ENCODE peak calls at places on chromosomes 4 and X, in five cellular contexts. W is left lung; P is tibial artery; C is activated CD4-positive, CD25-positive, alpha-beta regulatory T cell; M is lung. S is an unnamed sample.

GRCh38 chr4:20493761-20494353 is 206.4 kb upstream of the PACRGL start:
- DNase-seq in W (no peak), P (no peak), C (no peak), M (no peak), S (no peak)

GRCh38 chr4:128827280-128827679 is 17.8 kb downstream of the JADE1 start:
- DNase-seq in W (no peak), P (no peak), C (no peak), M (no peak), S (no peak)

GRCh38 chr4:13706130-13706529 is 78.6 kb upstream of the BOD1L1 start:
- DNase-seq in W (no peak), P (no peak), C (no peak), M (no peak), S (no peak)

GRCh38 chr4:75924309-75924708 is 16.5 kb downstream of the NAAA start:
- DNase-seq in W (no peak), P (no peak), C (no peak), M (no peak), S (no peak)

GRCh38 chrX:20382082-20382481 is 115.4 kb upstream of the RPS6KA3 start:
- DNase-seq in W (no peak), P (no peak), C (no peak), M (no peak), S (no peak)

GRCh38 chrX:2664497-2664896 is 26.6 kb upstream of the CD99 start:
- DNase-seq in W (no peak), P (peak; percentile 26), C (no peak), M (no peak), S (no peak)

GRCh38 chr4:156677656-156678055 is 293.9 kb downstream of the PDGFC start:
- DNase-seq in W (no peak), P (no peak), C (no peak), M (no peak), S (no peak)

GRCh38 chr4:97953171-97953570 is 190.1 kb downstream of the STPG2 start:
- DNase-seq in W (no peak), P (no peak), C (no peak), M (no peak), S (no peak)

GRCh38 chr4:3529363-3529762 is 2.9 kb downstream of the LRPAP1 start:
- DNase-seq in W (peak; percentile 83), P (peak; percentile 61), C (no peak), M (peak; percentile 55), S (no peak)

GRCh38 chrX:135977611-135978010 is 3.8 kb upstream of the MMGT1 start:
- DNase-seq in W (no peak), P (no peak), C (no peak), M (no peak), S (no peak)

GRCh38 chr4:24979554-24979953 is 51.2 kb downstream of the LGI2 start:
- DNase-seq in W (no peak), P (peak; percentile 70), C (no peak), M (peak; percentile 49), S (no peak)

GRCh38 chr4:145799225-145799624 is 119.3 kb downstream of the C4orf51 start:
- DNase-seq in W (no peak), P (no peak), C (no peak), M (no peak), S (no peak)

GRCh38 chr4:184644553-184645307 is 4.5 kb downstream of the CASP3 start:
- DNase-seq in W (no peak), P (no peak), C (no peak), M (no peak), S (no peak)

GRCh38 chr4:151676301-151676700 is 84.5 kb downstream of the GATB start:
- DNase-seq in W (no peak), P (no peak), C (no peak), M (no peak), S (no peak)

GRCh38 chr4:156298230-156298629 is 344.6 kb upstream of the CTSO start:
- DNase-seq in W (no peak), P (no peak), C (no peak), M (no peak), S (no peak)

GRCh38 chr4:174283507-174284180 is at the start of the genes CEP44 and FBXO8:
- DNase-seq in W (peak; percentile 87), P (peak; percentile 57), C (peak; percentile 38), M (peak; percentile 69), S (peak; percentile 60)

GRCh38 chr4:24010994-24011393 is 121.1 kb upstream of the PPARGC1A start:
- DNase-seq in W (no peak), P (no peak), C (no peak), M (no peak), S (no peak)

GRCh38 chr4:76704133-76704881 is 193.6 kb downstream of the SOWAHB start:
- DNase-seq in W (no peak), P (no peak), C (no peak), M (peak; percentile 53), S (no peak)

GRCh38 chr4:140137654-140138053 is 16.3 kb downstream of the MAML3 start:
- DNase-seq in W (no peak), P (no peak), C (no peak), M (no peak), S (no peak)

GRCh38 chrX:31038585-31039326 is 33.1 kb downstream of the FTHL17 start:
- DNase-seq in W (no peak), P (peak; percentile 20), C (no peak), M (no peak), S (peak; percentile 42)

GRCh38 chrX:113260474-113260873 is 419.8 kb upstream of the AMOT start:
- DNase-seq in W (no peak), P (no peak), C (no peak), M (no peak), S (peak; percentile 18)

GRCh38 chr4:168265327-168265726 is 53.2 kb downstream of the DDX60 start:
- DNase-seq in W (no peak), P (no peak), C (no peak), M (no peak), S (no peak)

GRCh38 chrX:15055146-15055930 is 182.1 kb downstream of the MOSPD2 start:
- DNase-seq in W (no peak), P (no peak), C (no peak), M (no peak), S (no peak)

GRCh38 chrX:116930311-116930710 is 467.5 kb upstream of the CT83 start:
- DNase-seq in W (no peak), P (no peak), C (no peak), M (no peak), S (no peak)

GRCh38 chrX:40145001-40145631 is 47.4 kb upstream of the BCOR start:
- DNase-seq in W (peak; percentile 73), P (no peak), C (no peak), M (no peak), S (no peak)

GRCh38 chr4:69485130-69485529 is 10.6 kb downstream of the UGT2B4 start:
- DNase-seq in W (no peak), P (no peak), C (no peak), M (no peak), S (no peak)

GRCh38 chrX:110241816-110242215 is 76.1 kb downstream of the AMMECR1 start:
- DNase-seq in W (no peak), P (no peak), C (no peak), M (no peak), S (no peak)